ENCODE peak calls at places on chromosomes 16 and 17, in five cellular contexts. C is NCI-H2081; G is cardiac muscle cell; H is activated effector memory CD4-positive, alpha-beta T cell treated with anti-CD3 and anti-CD28 coated beads, Interleukin-2, amount 50 U/mL, for 16 hours; O is A549. Y is an unnamed sample.

GRCh38 chr16:30786115-30786935 is 680 bp downstream of the ZNF629 start:
- DNase-seq in O (peak), G (peak), H (no peak), C (no peak), Y (no peak)

GRCh38 chr17:3556905-3557767 is 476 bp downstream of the TRPV3 start:
- DNase-seq in G (no peak), C (no peak), H (no peak), O (no peak), Y (peak)

GRCh38 chr16:65336169-65336568 is 214.3 kb upstream of the CDH11 start:
- DNase-seq in G (no peak), H (no peak), O (no peak), C (no peak), Y (no peak)

GRCh38 chr17:9606453-9606852 is 30.0 kb downstream of the CFAP52 start:
- DNase-seq in C (no peak), H (no peak), G (no peak), O (no peak), Y (no peak)

GRCh38 chr17:42891539-42892152 is 9.0 kb upstream of the G6PC1 start:
- DNase-seq in C (peak), H (no peak), G (peak), O (no peak), Y (no peak)

GRCh38 chr16:54027126-54027922 is 259.3 kb downstream of the IRX3 start:
- DNase-seq in C (no peak), G (no peak), H (no peak), O (peak), Y (no peak)

GRCh38 chr17:47742319-47743181 is 9.5 kb downstream of the TBX21 start:
- DNase-seq in G (peak), C (peak), H (peak), O (no peak), Y (no peak)

GRCh38 chr17:74860229-74860998 is 729 bp upstream of the GRIN2C start:
- DNase-seq in H (no peak), O (no peak), C (no peak), G (no peak), Y (no peak)

GRCh38 chr17:4672055-4672630 is 30.7 kb upstream of the ALOX15 start:
- DNase-seq in C (no peak), H (no peak), O (no peak), G (no peak), Y (no peak)

GRCh38 chr17:58757162-58757613 is 1.5 kb downstream of the PPM1E start:
- DNase-seq in C (peak), H (no peak), O (no peak), G (no peak), Y (no peak)

GRCh38 chr17:81241648-81242420 is 2.7 kb downstream of the NDUFAF8 start:
- DNase-seq in H (peak), O (peak), G (peak), C (peak), Y (peak)

GRCh38 chr17:1617620-1618174 is 10.9 kb downstream of the SLC43A2 start:
- DNase-seq in G (no peak), O (peak), C (no peak), H (no peak), Y (no peak)

GRCh38 chr17:76537578-76538280 is at the start of gene CYGB:
- DNase-seq in O (no peak), C (no peak), H (no peak), G (peak), Y (no peak)

GRCh38 chr17:11704041-11704440 is 105.8 kb downstream of the DNAH9 start:
- DNase-seq in G (no peak), O (no peak), H (no peak), C (no peak), Y (no peak)

GRCh38 chr17:67266496-67266895 is 21.5 kb upstream of the HELZ start:
- DNase-seq in O (no peak), H (no peak), C (no peak), G (no peak), Y (no peak)

GRCh38 chr17:75494326-75494877 is 20.9 kb downstream of the CASKIN2 start:
- DNase-seq in C (no peak), G (no peak), O (no peak), H (no peak), Y (no peak)

GRCh38 chr17:2948721-2949468 is 114.5 kb downstream of the OR1D5 start:
- DNase-seq in C (no peak), G (no peak), O (no peak), H (no peak), Y (peak)

GRCh38 chr17:16911141-16911937 is 60.6 kb downstream of the TNFRSF13B start:
- DNase-seq in C (no peak), H (no peak), G (no peak), O (no peak), Y (no peak)

GRCh38 chr17:72270530-72270929 is 149.7 kb downstream of the SOX9 start:
- DNase-seq in G (no peak), O (peak), H (no peak), C (peak), Y (no peak)

GRCh38 chr16:4706871-4707270 is 13.5 kb downstream of the NUDT16L1 start:
- DNase-seq in O (no peak), C (no peak), G (no peak), H (no peak), Y (no peak)

GRCh38 chr17:82545071-82545462 is 25.5 kb downstream of the FOXK2 start:
- DNase-seq in H (no peak), C (no peak), G (no peak), O (no peak), Y (no peak)

GRCh38 chr17:17098426-17099035 is 56.3 kb downstream of the MPRIP start:
- DNase-seq in O (no peak), C (no peak), G (peak), H (no peak), Y (no peak)

GRCh38 chr17:80097307-80097630 is 4.1 kb upstream of the GAA start:
- DNase-seq in C (no peak), O (no peak), H (no peak), G (no peak), Y (no peak)

Y was measured in natural killer cell treated with Interleukin-12 subunit alpha and Interleukin-12 subunit beta and Interleukin-15 and Interleukin-18, amount 100 ng/mL, for 72 hours.